ENCODE peak calls at places on chromosomes 7 and 10, in five cellular contexts. One of them, this sample, is unnamed.
A peak's percentile ranks its signal among the peaks of the same experiment; 100 is the strongest.

GRCh38 chr10:132254841-132255240 is 52.9 kb downstream of the STK32C start:
- DNase-seq in mammary epithelial cell: no peak
- DNase-seq in adrenal gland: no peak
- DNase-seq in HepG2: no peak
- DNase-seq in Peyer's patch: no peak
- DNase-seq in this sample: no peak

GRCh38 chr7:28474267-28474618 is 61.9 kb downstream of the CREB5 start:
- DNase-seq in mammary epithelial cell: no peak
- DNase-seq in adrenal gland: no peak
- DNase-seq in HepG2: no peak
- DNase-seq in Peyer's patch: no peak
- DNase-seq in this sample: no peak

GRCh38 chr7:139060838-139061237 is 25.0 kb upstream of the ZC3HAV1L start:
- DNase-seq in mammary epithelial cell: no peak
- DNase-seq in adrenal gland: no peak
- DNase-seq in HepG2: no peak
- DNase-seq in Peyer's patch: no peak
- DNase-seq in this sample: no peak

GRCh38 chr7:122261442-122261841 is 43.1 kb downstream of the FEZF1 start:
- DNase-seq in mammary epithelial cell: no peak
- DNase-seq in adrenal gland: no peak
- DNase-seq in HepG2: no peak
- DNase-seq in Peyer's patch: no peak
- DNase-seq in this sample: no peak

GRCh38 chr7:108109216-108109908 is 20.8 kb downstream of the LAMB4 start:
- DNase-seq in mammary epithelial cell: no peak
- DNase-seq in adrenal gland: peak; percentile 20
- DNase-seq in HepG2: peak; percentile 34
- DNase-seq in Peyer's patch: no peak
- DNase-seq in this sample: peak; percentile 80

GRCh38 chr10:61897671-61898434 is 3.6 kb upstream of the ARID5B start:
- DNase-seq in mammary epithelial cell: no peak
- DNase-seq in adrenal gland: peak; percentile 84
- DNase-seq in HepG2: no peak
- DNase-seq in Peyer's patch: peak; percentile 58
- DNase-seq in this sample: peak; percentile 70

GRCh38 chr10:114623155-114623554 is 34.9 kb downstream of the ABLIM1 start:
- DNase-seq in mammary epithelial cell: no peak
- DNase-seq in adrenal gland: no peak
- DNase-seq in HepG2: peak; percentile 18
- DNase-seq in Peyer's patch: no peak
- DNase-seq in this sample: no peak

GRCh38 chr10:78475501-78475900 is 441.8 kb downstream of the RPS24 start:
- DNase-seq in mammary epithelial cell: no peak
- DNase-seq in adrenal gland: no peak
- DNase-seq in HepG2: peak; percentile 57
- DNase-seq in Peyer's patch: no peak
- DNase-seq in this sample: no peak

GRCh38 chr10:129740532-129741279 is 223.4 kb downstream of the EBF3 start:
- DNase-seq in mammary epithelial cell: no peak
- DNase-seq in adrenal gland: no peak
- DNase-seq in HepG2: no peak
- DNase-seq in Peyer's patch: no peak
- DNase-seq in this sample: no peak

GRCh38 chr7:147519062-147519461 is 1071.5 kb upstream of the C7orf33 start:
- DNase-seq in mammary epithelial cell: no peak
- DNase-seq in adrenal gland: no peak
- DNase-seq in HepG2: peak; percentile 40
- DNase-seq in Peyer's patch: no peak
- DNase-seq in this sample: no peak

GRCh38 chr10:4514445-4515108 is 311.4 kb upstream of the AKR1E2 start:
- DNase-seq in mammary epithelial cell: no peak
- DNase-seq in adrenal gland: peak; percentile 59
- DNase-seq in HepG2: no peak
- DNase-seq in Peyer's patch: peak; percentile 40
- DNase-seq in this sample: no peak

GRCh38 chr7:28432105-28432504 is 19.8 kb downstream of the CREB5 start:
- DNase-seq in mammary epithelial cell: no peak
- DNase-seq in adrenal gland: peak; percentile 2
- DNase-seq in HepG2: no peak
- DNase-seq in Peyer's patch: no peak
- DNase-seq in this sample: no peak

GRCh38 chr7:101856488-101857357 is 39.3 kb downstream of the CUX1 start:
- DNase-seq in mammary epithelial cell: peak; percentile 92
- DNase-seq in adrenal gland: peak; percentile 85
- DNase-seq in HepG2: peak; percentile 95
- DNase-seq in Peyer's patch: peak; percentile 92
- DNase-seq in this sample: peak; percentile 98

GRCh38 chr7:101859411-101860106 is 42.1 kb downstream of the CUX1 start:
- DNase-seq in mammary epithelial cell: no peak
- DNase-seq in adrenal gland: no peak
- DNase-seq in HepG2: no peak
- DNase-seq in Peyer's patch: no peak
- DNase-seq in this sample: no peak

GRCh38 chr7:101858437-101859385 is 41.3 kb downstream of the CUX1 start:
- DNase-seq in mammary epithelial cell: no peak
- DNase-seq in adrenal gland: peak; percentile 24
- DNase-seq in HepG2: peak; percentile 27
- DNase-seq in Peyer's patch: no peak
- DNase-seq in this sample: no peak

GRCh38 chr7:101854084-101854865 is 36.8 kb downstream of the CUX1 start:
- DNase-seq in mammary epithelial cell: no peak
- DNase-seq in adrenal gland: no peak
- DNase-seq in HepG2: no peak
- DNase-seq in Peyer's patch: no peak
- DNase-seq in this sample: no peak

GRCh38 chr7:101857358-101857794 is 40.0 kb downstream of the CUX1 start:
- DNase-seq in mammary epithelial cell: no peak
- DNase-seq in adrenal gland: no peak
- DNase-seq in HepG2: no peak
- DNase-seq in Peyer's patch: no peak
- DNase-seq in this sample: no peak
- H3K4me1 ChIP-seq in mammary epithelial cell: peaks cover 17% of the 10 kb centered on the region
- H3K4me1 ChIP-seq in adrenal gland: peaks cover 32% of the 10 kb centered on the region
- H3K4me1 ChIP-seq in HepG2: peaks cover 74% of the 10 kb centered on the region
- H3K4me1 ChIP-seq in Peyer's patch: no peaks in the 10 kb centered on the region
- H3K4me1 ChIP-seq in this sample: peaks cover 10% of the 10 kb centered on the region

DNA sequence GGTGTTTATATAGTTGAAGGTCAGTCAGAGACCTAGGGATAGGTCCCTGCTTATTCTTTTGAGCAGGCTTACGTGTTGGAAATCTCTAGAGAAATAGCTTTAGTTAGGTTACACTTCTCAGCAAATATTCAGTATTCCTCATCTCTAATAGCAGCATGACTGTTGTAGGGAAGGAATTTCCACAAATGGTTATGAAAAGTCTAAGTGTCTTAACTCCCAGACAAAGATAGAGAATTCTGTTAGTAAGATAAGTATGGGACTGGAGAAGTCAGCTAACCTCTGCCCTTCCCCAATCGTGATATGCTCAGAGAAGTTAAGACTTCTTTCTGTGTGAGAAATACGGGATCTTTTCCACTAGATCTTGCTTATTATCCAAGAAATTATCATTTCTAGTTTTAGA is 16.5 kb downstream of the SGPL1 start:
- DNase-seq in mammary epithelial cell: no peak
- DNase-seq in adrenal gland: no peak
- DNase-seq in HepG2: no peak
- DNase-seq in Peyer's patch: no peak
- DNase-seq in this sample: no peak
- H3K27ac ChIP-seq in mammary epithelial cell: peak overlapping the region; percentile 40
- H3K27ac ChIP-seq in adrenal gland: no peak overlapping the region
- H3K27ac ChIP-seq in HepG2: no peak overlapping the region
- H3K27ac ChIP-seq in Peyer's patch: no peak overlapping the region
- H3K27ac ChIP-seq in this sample: no peak overlapping the region

GRCh38 chr7:7620224-7620623 is 20.3 kb upstream of the UMAD1 start:
- DNase-seq in mammary epithelial cell: no peak
- DNase-seq in adrenal gland: no peak
- DNase-seq in HepG2: no peak
- DNase-seq in Peyer's patch: no peak
- DNase-seq in this sample: no peak

GRCh38 chr7:7620644-7621210 is 19.8 kb upstream of the UMAD1 start:
- DNase-seq in mammary epithelial cell: no peak
- DNase-seq in adrenal gland: no peak
- DNase-seq in HepG2: no peak
- DNase-seq in Peyer's patch: no peak
- DNase-seq in this sample: no peak

GRCh38 chr7:7614066-7614738 is 26.4 kb upstream of the UMAD1 start:
- DNase-seq in mammary epithelial cell: no peak
- DNase-seq in adrenal gland: no peak
- DNase-seq in HepG2: no peak
- DNase-seq in Peyer's patch: no peak
- DNase-seq in this sample: no peak

GRCh38 chr7:7617550-7617949 is 23.0 kb upstream of the UMAD1 start:
- DNase-seq in mammary epithelial cell: no peak
- DNase-seq in adrenal gland: no peak
- DNase-seq in HepG2: no peak
- DNase-seq in Peyer's patch: no peak
- DNase-seq in this sample: no peak

DNA sequence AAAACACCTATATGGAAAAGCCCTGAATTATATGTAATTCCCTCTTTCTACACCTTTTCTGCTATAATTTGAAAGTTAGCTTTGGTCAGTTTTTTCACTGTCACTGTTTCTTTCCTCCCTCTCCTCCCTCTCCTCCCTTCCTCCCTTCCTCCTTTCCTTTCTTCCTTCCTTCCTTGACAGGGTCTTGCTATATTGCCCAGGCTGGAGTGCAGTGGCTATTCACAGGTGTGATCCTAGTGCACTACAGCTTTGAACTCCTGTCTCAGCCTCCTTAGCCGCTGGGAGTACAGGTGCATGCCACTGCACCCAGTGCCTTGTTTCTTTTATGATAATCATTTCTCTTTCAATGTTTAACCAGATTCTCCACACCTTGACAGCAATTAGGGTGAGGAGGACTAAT is 22.1 kb upstream of the UMAD1 start:
- DNase-seq in mammary epithelial cell: no peak
- DNase-seq in adrenal gland: no peak
- DNase-seq in HepG2: no peak
- DNase-seq in Peyer's patch: no peak
- DNase-seq in this sample: no peak
- H3K4me3 ChIP-seq in mammary epithelial cell: no peak overlapping the region
- H3K4me3 ChIP-seq in adrenal gland: no peak overlapping the region
- H3K4me3 ChIP-seq in HepG2: no peak overlapping the region
- H3K4me3 ChIP-seq in Peyer's patch: no peak overlapping the region
- H3K4me3 ChIP-seq in this sample: no peak overlapping the region

DNA sequence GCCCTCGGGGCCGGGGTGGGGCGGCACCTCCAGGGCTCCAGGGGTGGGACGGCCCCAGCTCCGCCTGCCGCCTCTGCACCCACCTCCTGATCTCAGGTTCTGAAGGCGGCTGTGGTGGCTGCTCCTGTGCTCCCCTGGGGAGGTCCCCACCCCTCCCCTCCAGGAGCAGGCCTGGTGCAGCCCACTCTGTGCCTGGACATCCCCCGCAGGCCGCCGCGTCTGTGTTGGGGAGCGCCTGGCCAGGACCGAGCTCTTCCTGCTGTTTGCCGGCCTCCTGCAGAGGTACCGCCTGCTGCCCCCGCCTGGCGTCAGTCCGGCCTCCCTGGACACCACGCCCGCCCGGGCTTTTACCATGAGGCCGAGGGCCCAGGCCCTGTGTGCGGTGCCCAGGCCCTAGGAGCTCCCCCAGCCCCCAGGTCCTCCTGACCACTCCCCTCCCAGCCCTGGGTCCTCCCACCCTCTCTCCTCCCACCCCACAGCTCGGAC is 5.5 kb downstream of the CYP2W1 start:
- DNase-seq in mammary epithelial cell: no peak
- DNase-seq in adrenal gland: no peak
- DNase-seq in HepG2: no peak
- DNase-seq in Peyer's patch: no peak
- DNase-seq in this sample: no peak
- H3K4me1 ChIP-seq in mammary epithelial cell: peaks cover 7% of the 10 kb centered on the region
- H3K4me1 ChIP-seq in adrenal gland: peaks cover 26% of the 10 kb centered on the region
- H3K4me1 ChIP-seq in HepG2: peaks cover 64% of the 10 kb centered on the region
- H3K4me1 ChIP-seq in Peyer's patch: no peaks in the 10 kb centered on the region
- H3K4me1 ChIP-seq in this sample: no peaks in the 10 kb centered on the region

GRCh38 chr7:47941136-47941844 is 7.0 kb downstream of the PKD1L1 start:
- DNase-seq in mammary epithelial cell: peak; percentile 66
- DNase-seq in adrenal gland: peak; percentile 82
- DNase-seq in HepG2: no peak
- DNase-seq in Peyer's patch: no peak
- DNase-seq in this sample: peak; percentile 28

GRCh38 chr7:47944536-47945260 is 3.6 kb downstream of the PKD1L1 start:
- DNase-seq in mammary epithelial cell: no peak
- DNase-seq in adrenal gland: no peak
- DNase-seq in HepG2: no peak
- DNase-seq in Peyer's patch: no peak
- DNase-seq in this sample: no peak

GRCh38 chr7:47943676-47944474 is 4.4 kb downstream of the PKD1L1 start:
- DNase-seq in mammary epithelial cell: no peak
- DNase-seq in adrenal gland: no peak
- DNase-seq in HepG2: no peak
- DNase-seq in Peyer's patch: no peak
- DNase-seq in this sample: no peak

GRCh38 chr7:47940482-47941001 is 7.7 kb downstream of the PKD1L1 start:
- DNase-seq in mammary epithelial cell: no peak
- DNase-seq in adrenal gland: peak; percentile 6
- DNase-seq in HepG2: no peak
- DNase-seq in Peyer's patch: no peak
- DNase-seq in this sample: peak; percentile 82

GRCh38 chr7:47942132-47942531 is 6.1 kb downstream of the PKD1L1 start:
- DNase-seq in mammary epithelial cell: no peak
- DNase-seq in adrenal gland: no peak
- DNase-seq in HepG2: no peak
- DNase-seq in Peyer's patch: no peak
- DNase-seq in this sample: no peak
- H3K27ac ChIP-seq in mammary epithelial cell: no peak overlapping the region
- H3K27ac ChIP-seq in adrenal gland: no peak overlapping the region
- H3K27ac ChIP-seq in HepG2: no peak overlapping the region
- H3K27ac ChIP-seq in Peyer's patch: no peak overlapping the region
- H3K27ac ChIP-seq in this sample: peak overlapping the region; percentile 36

DNA sequence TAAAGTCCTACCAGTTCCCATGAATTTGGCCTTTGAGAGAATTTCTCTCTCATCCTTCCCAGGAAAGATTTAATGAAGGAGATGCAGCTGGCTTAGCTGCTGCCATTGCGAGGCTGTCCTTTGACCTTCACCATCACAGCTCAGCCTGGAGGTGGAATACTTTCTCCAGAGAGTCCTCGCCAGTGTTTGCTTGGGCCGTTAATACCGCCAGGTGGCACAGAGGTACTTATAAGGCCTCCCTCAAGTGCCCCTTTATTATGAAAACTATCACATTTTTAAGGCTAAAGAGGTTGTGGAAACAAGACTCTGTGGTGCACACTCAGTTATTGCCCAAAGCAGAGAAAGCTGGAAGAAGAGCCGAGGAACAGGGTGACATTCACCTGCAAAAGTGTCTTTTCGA is 330.6 kb downstream of the CCSER2 start:
- DNase-seq in mammary epithelial cell: no peak
- DNase-seq in adrenal gland: no peak
- DNase-seq in HepG2: no peak
- DNase-seq in Peyer's patch: no peak
- DNase-seq in this sample: no peak
- H3K4me3 ChIP-seq in mammary epithelial cell: no peak overlapping the region
- H3K4me3 ChIP-seq in adrenal gland: no peak overlapping the region
- H3K4me3 ChIP-seq in HepG2: no peak overlapping the region
- H3K4me3 ChIP-seq in Peyer's patch: no peak overlapping the region
- H3K4me3 ChIP-seq in this sample: no peak overlapping the region

GRCh38 chr10:75801121-75801520 is 369.7 kb downstream of the LRMDA start:
- DNase-seq in mammary epithelial cell: no peak
- DNase-seq in adrenal gland: no peak
- DNase-seq in HepG2: no peak
- DNase-seq in Peyer's patch: no peak
- DNase-seq in this sample: no peak
- H3K4me1 ChIP-seq in mammary epithelial cell: no peaks in the 10 kb centered on the region
- H3K4me1 ChIP-seq in adrenal gland: no peaks in the 10 kb centered on the region
- H3K4me1 ChIP-seq in HepG2: peaks cover 26% of the 10 kb centered on the region
- H3K4me1 ChIP-seq in Peyer's patch: no peaks in the 10 kb centered on the region
- H3K4me1 ChIP-seq in this sample: no peaks in the 10 kb centered on the region

This sample was measured in small intestine.